ENCODE peak calls at places on chromosomes 12 and 14, in seven cellular contexts. L is IMR-90, R is neuronal stem cell, G is H1, N is H9, E is mesenchymal stem cell, S is trophoblast cell. Q is an unnamed sample. For H3K79me1, the result is how much of the 10 kb centered on the place peaks cover.

GRCh38 chr12:57591567-57592325 is 754 bp downstream of the PIP4K2C start:
- DNase-seq in E (peak), R (no peak), S (peak), L (peak), G (no peak), N (no peak), Q (peak)

GRCh38 chr14:77409131-77409533 is 14.2 kb downstream of the NOXRED1 start:
- DNase-seq in N (peak), G (no peak), S (no peak), L (no peak), E (peak), R (no peak), Q (peak)

GRCh38 chr12:82055391-82055790 is 296.2 kb upstream of the PPFIA2 start:
- DNase-seq in R (no peak), L (no peak), S (no peak), E (no peak), G (no peak), N (no peak), Q (peak)

GRCh38 chr12:45439039-45439438 is 223.1 kb downstream of the ANO6 start:
- DNase-seq in N (no peak), S (no peak), E (no peak), L (peak), G (no peak), R (no peak), Q (no peak)

GRCh38 chr14:103832046-103832445 is 15.3 kb downstream of the PPP1R13B start:
- DNase-seq in S (no peak), L (no peak), G (no peak), R (no peak), N (no peak), E (no peak), Q (no peak)

GRCh38 chr14:59037620-59038019 is 150.8 kb upstream of the DAAM1 start:
- DNase-seq in G (no peak), L (no peak), S (no peak), R (no peak), N (no peak), E (no peak), Q (no peak)

GRCh38 chr12:121537814-121538698 is 42.8 kb downstream of the KDM2B start:
- DNase-seq in G (no peak), L (no peak), S (no peak), N (no peak), E (peak), R (no peak), Q (no peak)

GRCh38 chr12:88578274-88578673 is 2.0 kb downstream of the KITLG start:
- DNase-seq in L (no peak), N (no peak), E (no peak), G (no peak), S (no peak), R (no peak), Q (peak)

GRCh38 chr12:95605875-95606274 is 54.6 kb upstream of the USP44 start:
- DNase-seq in G (no peak), S (no peak), N (no peak), E (no peak), R (no peak), L (no peak), Q (no peak)

GRCh38 chr12:79848321-79848720 is 86.6 kb downstream of the PPP1R12A start:
- DNase-seq in R (no peak), E (peak), G (no peak), N (no peak), L (peak), S (no peak), Q (no peak)

GRCh38 chr12:123900898-123901376 is 71.7 kb downstream of the CCDC92 start:
- DNase-seq in R (no peak), E (no peak), L (peak), G (no peak), N (peak), S (no peak), Q (peak)

GRCh38 chr14:42368234-42368633 is 761.6 kb downstream of the LRFN5 start:
- DNase-seq in G (no peak), L (no peak), E (no peak), R (no peak), N (no peak), S (no peak), Q (no peak)

GRCh38 chr14:23572841-23573240 is 5.2 kb upstream of the AP1G2 start:
- DNase-seq in G (no peak), R (no peak), L (no peak), E (no peak), N (no peak), S (no peak), Q (no peak)

GRCh38 chr12:46400406-46400805 is 27.8 kb upstream of the SLC38A2 start:
- DNase-seq in L (peak), R (no peak), S (peak), E (no peak), N (no peak), G (no peak), Q (no peak)

GRCh38 chr12:92601680-92602079 is 101.1 kb upstream of the PLEKHG7 start:
- DNase-seq in N (no peak), S (no peak), L (no peak), G (no peak), E (no peak), R (no peak), Q (peak)

GRCh38 chr12:107369679-107370078 is 276.3 kb upstream of the CRY1 start:
- DNase-seq in R (no peak), S (no peak), L (no peak), E (no peak), N (no peak), G (no peak), Q (no peak)

GRCh38 chr12:79687711-79688270 is 3.0 kb downstream of the PAWR start:
- DNase-seq in N (no peak), G (no peak), R (peak), S (no peak), E (peak), L (peak), Q (no peak)

GRCh38 chr12:71710276-71711125 is 24.6 kb downstream of the TMEM19 start:
- DNase-seq in L (peak), G (peak), R (no peak), N (no peak), S (peak), E (peak), Q (peak)

GRCh38 chr12:113359939-113360748 is 1.8 kb downstream of the PLBD2 start:
- DNase-seq in R (no peak), L (no peak), N (no peak), S (peak), G (no peak), E (peak), Q (peak)

GRCh38 chr12:2212971-2213869 is 160.4 kb downstream of the CACNA1C start:
- DNase-seq in E (peak), R (peak), N (no peak), S (no peak), G (no peak), L (no peak), Q (peak)

GRCh38 chr12:41460906-41461305 is 272.8 kb downstream of the PDZRN4 start:
- DNase-seq in L (no peak), N (no peak), G (no peak), S (no peak), R (no peak), E (peak), Q (no peak)

GRCh38 chr12:14249368-14249767 is 116.1 kb upstream of the ATF7IP start:
- DNase-seq in S (no peak), R (peak), N (no peak), E (no peak), L (no peak), G (no peak), Q (peak)

GRCh38 chr14:36056846-36057245 is 119.7 kb downstream of the PTCSC3 start:
- DNase-seq in G (no peak), N (no peak), R (no peak), E (no peak), S (peak), L (no peak), Q (no peak)

GRCh38 chr12:14185441-14186192 is 179.9 kb upstream of the ATF7IP start:
- DNase-seq in E (peak), N (peak), L (peak), S (peak), R (peak), G (no peak), Q (peak)

GRCh38 chr14:59464651-59465569 is at the start of gene GPR135:
- DNase-seq in L (peak), S (peak), G (no peak), N (peak), R (peak), E (peak), Q (peak)

GRCh38 chr12:24852420-24852819 is 96.5 kb downstream of the BCAT1 start:
- DNase-seq in G (no peak), L (no peak), R (no peak), N (no peak), E (no peak), S (peak), Q (no peak)

GRCh38 chr12:121170581-121171260 is 38.0 kb downstream of the P2RX7 start:
- DNase-seq in L (no peak), R (no peak), E (peak), N (no peak), S (no peak), G (no peak), Q (no peak)

GRCh38 chr12:116102019-116102418 is 175.5 kb downstream of the MED13L start:
- DNase-seq in E (no peak), L (no peak), R (no peak), G (no peak), N (no peak), S (no peak), Q (no peak)

GRCh38 chr12:32344047-32344446 is 55.3 kb upstream of the FGD4 start:
- DNase-seq in S (no peak), G (no peak), R (no peak), L (no peak), E (no peak), N (peak), Q (peak)

GRCh38 chr12:76238688-76239087 is 109.5 kb downstream of the BBS10 start:
- DNase-seq in L (no peak), N (no peak), G (no peak), S (no peak), R (no peak), E (no peak), Q (no peak)

GRCh38 chr12:68631177-68631576 is 20.5 kb downstream of the RAP1B start:
- DNase-seq in E (no peak), L (peak), S (peak), G (no peak), R (no peak), N (no peak), Q (no peak)

GRCh38 chr12:1795221-1795784 is 25.1 kb upstream of the LRTM2 start:
- DNase-seq in N (peak), R (no peak), S (no peak), G (no peak), E (no peak), L (no peak), Q (peak)

GRCh38 chr14:69090187-69090789 is 62.6 kb downstream of the DCAF5 start:
- DNase-seq in G (no peak), S (peak), L (peak), E (peak), N (peak), R (no peak), Q (peak)

GRCh38 chr14:53055003-53055402 is 98.1 kb downstream of the DDHD1 start:
- DNase-seq in E (peak), S (peak), N (no peak), L (peak), G (no peak), R (peak), Q (peak)

GRCh38 chr14:54312166-54312801 is 84.5 kb upstream of the CDKN3 start:
- DNase-seq in N (peak), L (peak), G (no peak), R (no peak), S (peak), E (peak), Q (peak)

GRCh38 chr14:73047808-73048207 is 10.5 kb upstream of the RBM25 start:
- DNase-seq in R (no peak), G (no peak), S (peak), L (no peak), E (no peak), N (no peak), Q (no peak)

GRCh38 chr12:22060261-22060660 is 14.2 kb downstream of the CMAS start:
- DNase-seq in E (no peak), L (no peak), G (no peak), N (no peak), R (no peak), S (peak), Q (no peak)
- H3K79me1 ChIP-seq in E (under half), L (under half), G (under half), N (under half), R (under half), S (under half), Q (under half)

DNA sequence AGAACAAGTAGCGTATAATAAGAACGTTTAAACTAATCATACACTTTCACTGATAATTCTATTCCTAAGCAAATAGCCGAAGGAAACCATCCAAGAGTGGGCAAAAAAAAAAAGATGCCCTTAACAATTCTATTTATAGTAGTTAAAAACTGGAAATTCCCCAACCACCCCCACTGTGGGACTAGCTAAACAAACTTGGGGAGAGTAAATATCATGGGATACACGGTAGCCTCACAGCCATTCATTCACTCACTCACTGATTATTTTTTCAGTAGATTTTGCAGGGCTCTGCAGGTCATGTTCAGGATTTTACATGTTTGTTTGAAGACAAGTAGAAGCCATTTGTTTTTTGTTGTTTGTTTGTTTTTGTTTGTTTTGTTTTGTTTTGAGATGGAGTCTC is 197.0 kb downstream of the ETV6 start:
- DNase-seq in G (no peak), N (peak), L (no peak), S (no peak), R (no peak), E (no peak), Q (no peak)
- H3K79me1 ChIP-seq in G (under half), N (under half), L (under half), S (under half), R (under half), E (under half), Q (under half)

DNA sequence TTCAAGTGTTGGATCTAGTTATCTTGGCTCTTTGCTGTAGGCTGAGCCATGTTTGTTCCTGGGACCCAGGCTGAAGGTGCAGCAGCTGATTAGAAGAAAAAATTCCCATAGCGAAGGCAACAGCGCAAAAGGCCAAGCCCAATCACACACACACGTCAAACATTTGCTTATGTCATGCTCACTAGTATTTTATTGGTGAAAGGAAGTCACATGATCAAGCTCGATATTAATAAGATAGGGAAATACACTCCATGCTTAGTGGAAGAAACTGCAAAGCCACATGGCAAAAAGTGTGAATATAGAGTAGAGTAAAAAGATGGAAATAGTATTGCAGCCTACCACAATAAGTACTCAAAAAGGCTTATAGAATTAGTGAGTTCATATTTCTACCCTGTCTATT is 373.5 kb upstream of the FAR2 start:
- DNase-seq in G (no peak), N (no peak), L (no peak), R (no peak), S (no peak), E (no peak), Q (no peak)
- H3K79me1 ChIP-seq in G (under half), N (under half), L (under half), R (under half), S (under half), E (under half), Q (under half)

GRCh38 chr12:118960161-118960560 is 21.2 kb upstream of the SRRM4 start:
- DNase-seq in E (no peak), G (no peak), R (no peak), L (no peak), S (no peak), N (no peak), Q (no peak)
- H3K79me1 ChIP-seq in E (under half), G (under half), R (under half), L (under half), S (under half), N (under half), Q (under half)

DNA sequence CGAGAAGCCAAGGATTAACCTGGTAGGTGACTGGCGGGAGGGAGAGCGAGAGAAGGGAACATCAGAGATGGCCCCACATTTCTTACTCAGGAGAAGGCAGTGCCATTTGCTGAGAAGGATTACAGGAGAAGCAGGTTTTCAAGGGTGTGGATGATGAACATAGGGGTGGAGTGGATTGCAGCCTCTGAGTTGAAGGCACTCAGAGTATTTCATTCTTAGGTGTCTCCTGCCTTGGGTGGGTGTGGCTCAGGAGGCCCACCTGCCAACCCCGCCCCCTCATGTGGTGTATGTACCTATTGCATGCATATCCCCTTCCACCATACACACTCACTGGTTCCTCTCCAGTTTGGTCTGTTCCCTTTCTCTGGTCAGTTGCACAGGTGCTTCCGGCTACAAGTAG is 6.3 kb downstream of the ESPL1 start:
- DNase-seq in G (no peak), S (peak), R (no peak), N (no peak), E (no peak), L (no peak), Q (no peak)
- H3K79me1 ChIP-seq in G (under half), S (under half), R (under half), N (under half), E (under half), L (under half), Q (under half)

GRCh38 chr14:21917699-21918436 is 244.2 kb upstream of the OR4E1 start:
- DNase-seq in N (no peak), S (peak), G (no peak), R (peak), E (peak), L (peak), Q (peak)

GRCh38 chr14:21911877-21912276 is 238.3 kb upstream of the OR4E1 start:
- DNase-seq in G (no peak), E (no peak), R (no peak), L (no peak), S (no peak), N (no peak), Q (no peak)

GRCh38 chr14:21910260-21910659 is 236.6 kb upstream of the OR4E1 start:
- DNase-seq in R (no peak), L (no peak), G (no peak), E (no peak), S (no peak), N (no peak), Q (no peak)

GRCh38 chr14:21915814-21916213 is 242.2 kb upstream of the OR4E1 start:
- DNase-seq in R (no peak), L (no peak), S (no peak), G (no peak), E (no peak), N (no peak), Q (no peak)

DNA sequence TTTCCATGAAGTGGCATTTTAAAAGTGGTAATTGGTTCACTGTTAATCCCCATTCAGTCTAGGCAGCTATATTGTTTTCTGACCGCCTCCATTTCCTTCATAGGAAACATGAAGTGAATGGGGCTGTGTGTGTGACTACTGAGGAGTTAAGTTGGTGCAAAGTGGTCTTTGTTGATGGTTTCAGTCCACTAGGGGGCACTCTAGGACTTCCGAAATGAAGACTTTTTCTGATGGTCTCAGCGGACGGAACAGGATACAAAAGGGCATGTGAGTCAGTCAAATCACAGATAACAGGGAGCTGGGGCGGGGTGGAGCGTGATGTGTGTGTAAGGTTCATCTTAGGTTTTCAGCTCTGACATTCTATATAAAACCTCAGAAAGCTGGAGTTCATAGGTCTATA is 240.1 kb upstream of the OR4E1 start:
- DNase-seq in L (peak), R (peak), G (peak), N (peak), E (peak), S (peak), Q (peak)
- H3K79me1 ChIP-seq in L (under half), R (under half), G (under half), N (under half), E (under half), S (under half), Q (under half)

GRCh38 chr12:77685906-77686305 is 144.8 kb upstream of the NAV3 start:
- DNase-seq in E (no peak), R (no peak), N (no peak), S (no peak), G (no peak), L (no peak), Q (no peak)
- H3K79me1 ChIP-seq in E (under half), R (under half), N (under half), S (under half), G (under half), L (under half), Q (under half)

GRCh38 chr12:101859664-101860607 is 17.4 kb upstream of the DRAM1 start:
- DNase-seq in R (no peak), E (peak), G (no peak), N (no peak), S (peak), L (peak), Q (no peak)

GRCh38 chr12:101857043-101857558 is 20.3 kb upstream of the DRAM1 start:
- DNase-seq in L (peak), G (no peak), N (no peak), E (peak), R (no peak), S (peak), Q (no peak)

GRCh38 chr12:101866615-101867373 is 10.6 kb upstream of the DRAM1 start:
- DNase-seq in N (peak), S (no peak), L (no peak), G (no peak), E (no peak), R (no peak), Q (no peak)

GRCh38 chr12:101863971-101864370 is 13.4 kb upstream of the DRAM1 start:
- DNase-seq in L (no peak), G (no peak), N (no peak), R (no peak), E (no peak), S (no peak), Q (no peak)

DNA sequence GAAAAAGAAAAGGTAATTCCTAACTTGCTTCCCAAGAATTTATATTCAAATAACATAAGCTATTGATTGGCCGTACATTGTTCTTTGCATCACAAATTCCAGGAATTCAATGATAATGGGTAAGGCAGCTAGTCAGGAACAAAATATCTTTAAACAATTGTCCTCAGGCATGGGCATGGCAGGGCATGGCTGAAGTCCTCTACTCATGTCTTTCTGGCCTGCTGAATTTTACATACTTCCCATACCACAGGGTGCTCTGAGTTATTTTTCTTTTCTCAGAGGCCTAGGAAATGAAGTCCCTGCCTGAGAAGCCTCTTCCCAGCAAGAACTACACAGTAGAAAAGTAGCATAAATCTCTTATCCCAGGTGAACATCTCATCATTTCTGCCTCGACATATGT is 15.1 kb upstream of the DRAM1 start:
- DNase-seq in S (peak), R (no peak), L (no peak), E (no peak), G (no peak), N (no peak), Q (no peak)
- H3K79me1 ChIP-seq in S (under half), R (under half), L (under half), E (under half), G (under half), N (under half), Q (under half)

GRCh38 chr12:9745191-9745590 is 12.3 kb upstream of the CLECL1 start:
- DNase-seq in S (no peak), G (no peak), E (no peak), L (no peak), N (no peak), R (no peak), Q (peak)
- H3K79me1 ChIP-seq in S (under half), G (under half), E (under half), L (under half), N (under half), R (under half), Q (under half)

Q was measured in mesendoderm.